ENCODE peak calls at places on chromosomes 5 and 9, in eight cellular contexts. One of them, this sample, is unnamed.

GRCh38 chr9:126989847-126990821 is 75.6 kb downstream of the RALGPS1 start:
- DNase-seq in WERI-Rb-1: no peak
- DNase-seq in fibroblast of lung: peak; percentile 52
- DNase-seq in foreskin fibroblast: peak; percentile 43
- DNase-seq in heart left ventricle: peak; percentile 83
- DNase-seq in AG08395: no peak
- DNase-seq in MM.1S: no peak
- DNase-seq in cardiac fibroblast: peak; percentile 64
- DNase-seq in this sample: peak; percentile 80

GRCh38 chr9:93205896-93206575 is 22.1 kb downstream of the WNK2 start:
- DNase-seq in WERI-Rb-1: no peak
- DNase-seq in fibroblast of lung: no peak
- DNase-seq in foreskin fibroblast: no peak
- DNase-seq in heart left ventricle: no peak
- DNase-seq in AG08395: no peak
- DNase-seq in MM.1S: no peak
- DNase-seq in cardiac fibroblast: no peak
- DNase-seq in this sample: peak; percentile 75

GRCh38 chr5:145389047-145389446 is 446.1 kb downstream of the PRELID2 start:
- DNase-seq in WERI-Rb-1: no peak
- DNase-seq in fibroblast of lung: no peak
- DNase-seq in foreskin fibroblast: no peak
- DNase-seq in heart left ventricle: no peak
- DNase-seq in AG08395: no peak
- DNase-seq in MM.1S: no peak
- DNase-seq in cardiac fibroblast: no peak
- DNase-seq in this sample: no peak

GRCh38 chr9:95864852-95865580 is 10.5 kb upstream of the ERCC6L2 start:
- DNase-seq in WERI-Rb-1: no peak
- DNase-seq in fibroblast of lung: no peak
- DNase-seq in foreskin fibroblast: no peak
- DNase-seq in heart left ventricle: no peak
- DNase-seq in AG08395: no peak
- DNase-seq in MM.1S: no peak
- DNase-seq in cardiac fibroblast: no peak
- DNase-seq in this sample: no peak

GRCh38 chr5:100841358-100842076 is 61.6 kb downstream of the ST8SIA4 start:
- DNase-seq in WERI-Rb-1: no peak
- DNase-seq in fibroblast of lung: no peak
- DNase-seq in foreskin fibroblast: no peak
- DNase-seq in heart left ventricle: no peak
- DNase-seq in AG08395: no peak
- DNase-seq in MM.1S: no peak
- DNase-seq in cardiac fibroblast: peak; percentile 4
- DNase-seq in this sample: no peak

GRCh38 chr5:149907828-149908227 is 36.8 kb downstream of the PDE6A start:
- DNase-seq in WERI-Rb-1: no peak
- DNase-seq in fibroblast of lung: no peak
- DNase-seq in foreskin fibroblast: no peak
- DNase-seq in heart left ventricle: no peak
- DNase-seq in AG08395: no peak
- DNase-seq in MM.1S: no peak
- DNase-seq in cardiac fibroblast: no peak
- DNase-seq in this sample: no peak

GRCh38 chr9:94156549-94157407 is 72.5 kb downstream of the PTPDC1 start:
- DNase-seq in WERI-Rb-1: no peak
- DNase-seq in fibroblast of lung: peak; percentile 72
- DNase-seq in foreskin fibroblast: peak; percentile 74
- DNase-seq in heart left ventricle: peak; percentile 91
- DNase-seq in AG08395: peak; percentile 46
- DNase-seq in MM.1S: no peak
- DNase-seq in cardiac fibroblast: peak; percentile 94
- DNase-seq in this sample: peak; percentile 80

GRCh38 chr5:139078345-139078744 is 119.8 kb downstream of the SIL1 start:
- DNase-seq in WERI-Rb-1: no peak
- DNase-seq in fibroblast of lung: no peak
- DNase-seq in foreskin fibroblast: no peak
- DNase-seq in heart left ventricle: no peak
- DNase-seq in AG08395: no peak
- DNase-seq in MM.1S: no peak
- DNase-seq in cardiac fibroblast: no peak
- DNase-seq in this sample: no peak

GRCh38 chr9:94108584-94108983 is 24.3 kb downstream of the PTPDC1 start:
- DNase-seq in WERI-Rb-1: no peak
- DNase-seq in fibroblast of lung: peak; percentile 41
- DNase-seq in foreskin fibroblast: peak; percentile 24
- DNase-seq in heart left ventricle: peak; percentile 72
- DNase-seq in AG08395: peak; percentile 14
- DNase-seq in MM.1S: no peak
- DNase-seq in cardiac fibroblast: peak; percentile 85
- DNase-seq in this sample: no peak